ENCODE peak calls at places on chromosomes 4 and X, in eight cellular contexts. T is HCT116, W is HepG2, M is stomach, K is upper lobe of left lung, Q is endothelial cell of umbilical vein, R is SK-N-SH, Z is SK-N-MC. B is an unnamed sample.

GRCh38 chrX:119477812-119478232 is 9.6 kb downstream of the SLC25A5 start:
- DNase-seq in T (no peak), W (peak; percentile 85), M (peak; percentile 42), K (no peak), Q (no peak), R (no peak), Z (no peak), B (peak; percentile 54)

GRCh38 chr4:98958065-98958464 is 29.1 kb upstream of the EIF4E start:
- DNase-seq in T (no peak), W (no peak), M (no peak), K (no peak), Q (no peak), R (no peak), Z (no peak), B (no peak)

GRCh38 chr4:20662851-20663250 is 37.4 kb upstream of the PACRGL start:
- DNase-seq in T (no peak), W (no peak), M (no peak), K (no peak), Q (peak; percentile 84), R (no peak), Z (no peak), B (no peak)

GRCh38 chr4:138609943-138610350 is 367.8 kb upstream of the SLC7A11 start:
- DNase-seq in T (no peak), W (no peak), M (no peak), K (no peak), Q (no peak), R (no peak), Z (no peak), B (no peak)

GRCh38 chrX:152632445-152633097 is 5.1 kb upstream of the GABRQ start:
- DNase-seq in T (peak; percentile 16), W (peak; percentile 8), M (peak; percentile 56), K (no peak), Q (peak; percentile 37), R (peak; percentile 49), Z (peak; percentile 28), B (peak; percentile 47)

GRCh38 chr4:174038481-174038880 is 245.0 kb downstream of the FBXO8 start:
- DNase-seq in T (no peak), W (no peak), M (no peak), K (no peak), Q (no peak), R (no peak), Z (no peak), B (no peak)

GRCh38 chr4:26206339-26206738 is 114.5 kb upstream of the RBPJ start:
- DNase-seq in T (no peak), W (no peak), M (no peak), K (no peak), Q (peak; percentile 48), R (no peak), Z (no peak), B (no peak)

GRCh38 chrX:47380268-47380667 is 9.9 kb downstream of the ZNF157 start:
- DNase-seq in T (no peak), W (peak; percentile 19), M (peak; percentile 29), K (no peak), Q (no peak), R (no peak), Z (no peak), B (peak; percentile 51)

GRCh38 chrX:122770581-122770980 is 413.5 kb upstream of the GRIA3 start:
- DNase-seq in T (no peak), W (no peak), M (no peak), K (no peak), Q (no peak), R (no peak), Z (peak; percentile 10), B (no peak)

GRCh38 chr4:74039065-74039763 is 725 bp upstream of the CXCL3 start:
- DNase-seq in T (no peak), W (no peak), M (no peak), K (no peak), Q (peak; percentile 51), R (peak; percentile 13), Z (no peak), B (no peak)

GRCh38 chr4:74042681-74043080 is 4.2 kb upstream of the CXCL3 start:
- DNase-seq in T (no peak), W (no peak), M (peak; percentile 34), K (no peak), Q (no peak), R (no peak), Z (no peak), B (peak; percentile 43)

GRCh38 chr4:74041418-74041817 is 2.9 kb upstream of the CXCL3 start:
- DNase-seq in T (no peak), W (no peak), M (no peak), K (no peak), Q (no peak), R (no peak), Z (no peak), B (no peak)

GRCh38 chr4:74037076-74037475 is 1.4 kb downstream of the CXCL3 start:
- DNase-seq in T (no peak), W (no peak), M (no peak), K (no peak), Q (no peak), R (no peak), Z (no peak), B (no peak)

GRCh38 chr4:74038161-74039064 is at the start of gene CXCL3:
- DNase-seq in T (no peak), W (no peak), M (peak; percentile 81), K (peak; percentile 96), Q (peak; percentile 67), R (peak; percentile 36), Z (no peak), B (peak; percentile 86)
- TF ChIP-seq POLR2AphosphoS5 in T (peak; percentile 73), W (no peak), M (peak; percentile 64), K (no peak), Q (no peak), R (no peak), Z (peak; percentile 52), B (peak; percentile 49)

DNA sequence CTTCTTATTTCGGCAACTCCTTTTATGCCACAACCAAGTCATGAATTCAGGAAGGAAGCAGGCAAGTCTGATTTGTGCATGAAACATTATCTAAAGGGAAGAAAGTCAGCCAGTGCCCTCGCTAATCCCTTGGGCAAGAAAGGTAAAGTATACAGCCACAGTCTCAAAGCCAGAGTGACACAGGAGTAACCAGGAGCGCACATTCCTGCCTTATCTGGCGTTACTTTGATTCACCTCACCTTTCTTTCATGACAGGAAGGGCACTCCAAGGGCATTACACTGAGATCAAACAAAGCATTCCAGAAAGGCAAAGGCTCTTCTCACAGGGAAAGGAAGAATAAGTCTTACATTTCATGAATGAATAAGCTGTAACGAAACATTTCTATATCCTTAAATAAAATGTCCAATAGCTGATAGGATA is 38.8 kb downstream of the FAT1 start:
- DNase-seq in T (no peak), W (peak; percentile 93), M (peak; percentile 40), K (no peak), Q (no peak), R (no peak), Z (no peak), B (no peak)
- H3K4me3 ChIP-seq in T (peak overlapping the region; percentile 1), W (peak overlapping the region; percentile 54), M (no peak overlapping the region), K (no peak overlapping the region), Q (no peak overlapping the region), R (no peak overlapping the region), Z (no peak overlapping the region), B (no peak overlapping the region)

GRCh38 chr4:3200423-3201090 is 48.4 kb upstream of the MSANTD1 start:
- DNase-seq in T (no peak), W (no peak), M (no peak), K (no peak), Q (no peak), R (no peak), Z (no peak), B (no peak)

GRCh38 chr4:3198906-3199305 is 50.1 kb upstream of the MSANTD1 start:
- DNase-seq in T (no peak), W (no peak), M (no peak), K (peak; percentile 61), Q (no peak), R (no peak), Z (no peak), B (no peak)

GRCh38 chr4:3197366-3198105 is 51.4 kb upstream of the MSANTD1 start:
- DNase-seq in T (no peak), W (no peak), M (no peak), K (no peak), Q (no peak), R (no peak), Z (no peak), B (no peak)

GRCh38 chr4:3201718-3202702 is 46.9 kb upstream of the MSANTD1 start:
- DNase-seq in T (no peak), W (peak; percentile 53), M (peak; percentile 28), K (no peak), Q (no peak), R (no peak), Z (no peak), B (peak; percentile 18)

DNA sequence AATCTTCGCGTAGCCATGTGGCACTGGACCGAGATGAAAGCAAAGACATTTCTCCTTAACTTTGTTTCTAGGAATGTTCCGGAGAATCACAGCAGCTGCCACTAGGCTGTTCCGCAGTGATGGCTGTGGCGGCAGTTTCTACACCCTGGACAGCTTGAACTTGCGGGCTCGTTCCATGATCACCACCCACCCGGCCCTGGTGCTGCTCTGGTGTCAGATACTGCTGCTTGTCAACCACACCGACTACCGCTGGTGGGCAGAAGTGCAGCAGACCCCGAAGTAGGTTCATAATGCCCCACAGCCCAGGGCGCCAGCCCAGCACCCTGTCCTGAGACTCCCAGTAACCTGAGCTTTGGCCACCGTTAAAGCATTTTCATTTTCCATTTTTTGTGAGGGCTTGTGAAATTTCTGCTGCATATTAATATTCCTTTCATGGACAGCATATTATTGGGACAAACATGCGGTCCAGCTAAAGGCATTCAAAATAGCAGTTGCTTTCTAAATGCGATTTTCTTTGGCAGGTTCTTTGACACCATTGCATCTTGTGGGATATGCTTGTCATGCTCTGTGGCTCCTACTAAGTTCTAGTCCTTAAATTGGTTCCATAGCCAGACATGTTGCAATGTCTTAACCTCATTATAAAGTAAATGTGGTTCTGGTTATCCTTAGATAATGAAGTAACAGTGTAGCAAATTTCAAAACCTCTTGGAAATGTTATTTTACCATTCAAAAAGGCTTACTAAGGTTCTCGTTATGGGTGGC is 49.1 kb upstream of the MSANTD1 start:
- DNase-seq in T (no peak), W (no peak), M (no peak), K (no peak), Q (no peak), R (no peak), Z (peak; percentile 52), B (no peak)
- TF ChIP-seq POLR2AphosphoS5 in T (no peak), W (no peak), M (no peak), K (no peak), Q (no peak), R (no peak), Z (peak; percentile 47), B (no peak)

DNA sequence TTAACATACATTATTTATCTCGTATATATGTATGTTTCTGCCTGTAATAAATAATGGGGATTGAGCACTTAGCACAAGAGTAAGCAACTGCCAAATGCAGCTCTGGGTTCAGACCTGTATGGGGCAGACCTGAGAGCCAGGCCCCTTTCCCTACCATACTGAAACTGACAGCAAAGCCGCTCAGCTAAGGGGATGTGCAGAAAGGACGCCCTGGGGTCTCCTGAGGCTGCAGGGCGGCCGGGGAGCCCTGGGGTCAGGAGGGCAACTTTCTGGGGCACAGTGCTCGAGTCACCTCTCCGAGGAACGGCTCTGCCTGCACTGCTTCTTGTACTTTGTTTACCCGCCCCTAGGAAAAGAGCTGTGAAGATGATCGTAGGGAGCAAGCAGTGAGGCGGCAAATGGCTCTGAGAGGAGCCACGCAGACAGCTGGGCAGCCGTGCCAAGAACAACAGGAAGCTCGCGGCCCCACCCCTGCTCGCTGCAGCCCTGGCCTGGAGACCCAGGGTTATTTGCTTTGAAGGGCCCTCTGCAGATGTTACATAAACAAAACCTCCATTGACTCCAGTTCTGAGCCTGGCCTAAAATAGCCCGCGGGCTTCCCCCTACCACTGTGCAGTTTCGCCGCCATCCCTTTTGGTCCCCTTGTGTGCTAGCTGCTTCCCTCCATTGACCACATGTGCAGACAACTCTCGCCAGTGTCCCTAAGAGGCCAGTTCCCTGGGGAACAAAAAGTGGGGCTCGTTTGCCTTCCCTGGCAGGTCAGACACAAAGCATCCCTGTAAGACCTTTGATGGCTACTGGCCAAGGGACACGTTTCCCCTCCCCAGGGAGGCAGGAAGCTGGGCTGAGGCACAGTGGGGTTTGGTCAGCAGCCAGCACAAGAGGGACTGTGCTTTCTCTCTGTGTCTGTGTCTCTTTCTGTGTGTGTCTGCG is 111.3 kb upstream of the LNX1 start:
- DNase-seq in T (no peak), W (peak; percentile 63), M (peak; percentile 70), K (peak; percentile 88), Q (peak; percentile 71), R (peak; percentile 84), Z (no peak), B (peak; percentile 82)
- H3K4me3 ChIP-seq in T (peak overlapping the region; percentile 38), W (peak overlapping the region; percentile 56), M (peak overlapping the region; percentile 24), K (peak overlapping the region; percentile 6), Q (no peak overlapping the region), R (peak overlapping the region; percentile 4), Z (no peak overlapping the region), B (peak overlapping the region; percentile 12)

B was measured in transverse colon.